ENCODE peak calls at places on chromosomes 12 and 14, in seven cellular contexts. X is effector CD4-positive, alpha-beta T cell; H is DMS153; N is GM19239; F is sciatic nerve; V is stimulated activated naive B cell treated with anti-CD40 and anti-IgM and Interleukin-4, amounts not matched to agents 10 μg/mL and 1 μg/mL and 100 μg/mL, for 72 hours; K is activated gamma-delta T cell. T is an unnamed sample.

GRCh38 chr12:96094201-96094600 is 58.8 kb upstream of the LTA4H start:
- DNase-seq in X (no peak), K (no peak), N (no peak), H (peak), V (no peak), F (no peak), T (peak)

GRCh38 chr14:75184447-75184846 is 8.0 kb upstream of the TMED10 start:
- DNase-seq in F (no peak), K (no peak), X (no peak), H (no peak), N (no peak), V (no peak), T (no peak)

GRCh38 chr12:15664491-15664890 is 124.7 kb downstream of the EPS8 start:
- DNase-seq in F (no peak), X (no peak), K (no peak), V (no peak), H (no peak), N (no peak), T (no peak)

GRCh38 chr12:111270773-111271172 is 98.1 kb downstream of the PHETA1 start:
- DNase-seq in N (no peak), K (no peak), F (no peak), V (no peak), H (no peak), X (no peak), T (no peak)

GRCh38 chr12:89454080-89454848 is 70.3 kb downstream of the GALNT4 start:
- DNase-seq in H (no peak), X (no peak), F (no peak), V (no peak), K (no peak), N (no peak), T (no peak)

GRCh38 chr12:129335773-129336172 is 482.5 kb downstream of the GLT1D1 start:
- DNase-seq in N (no peak), F (no peak), V (no peak), H (no peak), X (no peak), K (no peak), T (no peak)

GRCh38 chr14:75986439-75986765 is 839 bp downstream of the IFT43 start:
- DNase-seq in H (no peak), K (no peak), V (no peak), X (no peak), N (no peak), F (no peak), T (no peak)

GRCh38 chr14:95876769-95877490 is at the start of gene TUNAR:
- DNase-seq in F (no peak), N (no peak), H (no peak), X (no peak), K (no peak), V (no peak), T (peak)

GRCh38 chr12:27367078-27367477 is 34.4 kb downstream of the BMAL2 start:
- DNase-seq in F (no peak), H (no peak), V (no peak), N (no peak), K (no peak), X (no peak), T (no peak)

GRCh38 chr12:70121562-70121961 is 121.7 kb upstream of the CNOT2 start:
- DNase-seq in N (no peak), F (no peak), K (no peak), X (no peak), H (no peak), V (no peak), T (no peak)

GRCh38 chr12:112496493-112496892 is 77.7 kb downstream of the PTPN11 start:
- DNase-seq in K (no peak), F (no peak), H (no peak), V (no peak), X (no peak), N (peak), T (no peak)

GRCh38 chr14:92728781-92729364 is 19.6 kb downstream of the LGMN start:
- DNase-seq in N (no peak), X (no peak), H (peak), V (no peak), K (no peak), F (no peak), T (no peak)

GRCh38 chr12:95439578-95440230 is 34.2 kb upstream of the METAP2 start:
- DNase-seq in N (no peak), V (no peak), K (no peak), F (no peak), H (no peak), X (no peak), T (no peak)

GRCh38 chr12:53983580-53984572 is 1.1 kb upstream of the HOXC10 start:
- DNase-seq in V (no peak), K (no peak), F (no peak), X (no peak), H (no peak), N (no peak), T (no peak)

T was measured in H1.